ENCODE peak calls at places on chromosomes 16 and 17, in eight cellular contexts. One of them, this sample, is unnamed.

GRCh38 chr17:67466251-67466650 is 89.2 kb downstream of the PITPNC1 start:
- DNase-seq in neural progenitor cell: no peak
- DNase-seq in GM23248: no peak
- DNase-seq in mucosa of gallbladder: no peak
- DNase-seq in T-helper 9 cell: no peak
- DNase-seq in GM13976: no peak
- DNase-seq in activated naive CD8-positive, alpha-beta T cell treated with anti-CD3 and anti-CD28 coated beads for 36 hours: no peak
- DNase-seq in kidney: no peak
- DNase-seq in this sample: no peak

GRCh38 chr16:70254095-70254964 is 2.6 kb upstream of the EXOSC6 start:
- DNase-seq in GM23248: no peak
- DNase-seq in kidney: no peak
- DNase-seq in activated naive CD8-positive, alpha-beta T cell treated with anti-CD3 and anti-CD28 coated beads for 36 hours: no peak
- DNase-seq in T-helper 9 cell: no peak
- DNase-seq in GM13976: peak
- DNase-seq in neural progenitor cell: no peak
- DNase-seq in mucosa of gallbladder: no peak
- DNase-seq in this sample: no peak

GRCh38 chr16:23119570-23119969 is 29.7 kb downstream of the USP31 start:
- DNase-seq in kidney: no peak
- DNase-seq in mucosa of gallbladder: no peak
- DNase-seq in T-helper 9 cell: no peak
- DNase-seq in GM23248: peak
- DNase-seq in neural progenitor cell: no peak
- DNase-seq in GM13976: no peak
- DNase-seq in activated naive CD8-positive, alpha-beta T cell treated with anti-CD3 and anti-CD28 coated beads for 36 hours: no peak
- DNase-seq in this sample: no peak

GRCh38 chr17:50129946-50130777 is at the start of gene SAMD14:
- DNase-seq in activated naive CD8-positive, alpha-beta T cell treated with anti-CD3 and anti-CD28 coated beads for 36 hours: peak
- DNase-seq in kidney: peak
- DNase-seq in T-helper 9 cell: peak
- DNase-seq in GM13976: peak
- DNase-seq in GM23248: peak
- DNase-seq in neural progenitor cell: peak
- DNase-seq in mucosa of gallbladder: no peak
- DNase-seq in this sample: peak

GRCh38 chr17:67079481-67079880 is 35.1 kb downstream of the CACNG1 start:
- DNase-seq in GM13976: no peak
- DNase-seq in T-helper 9 cell: no peak
- DNase-seq in activated naive CD8-positive, alpha-beta T cell treated with anti-CD3 and anti-CD28 coated beads for 36 hours: no peak
- DNase-seq in neural progenitor cell: no peak
- DNase-seq in kidney: no peak
- DNase-seq in mucosa of gallbladder: no peak
- DNase-seq in GM23248: no peak
- DNase-seq in this sample: no peak

GRCh38 chr17:18248300-18248731 is 10.2 kb downstream of the FLII start:
- DNase-seq in T-helper 9 cell: peak
- DNase-seq in mucosa of gallbladder: peak
- DNase-seq in neural progenitor cell: peak
- DNase-seq in activated naive CD8-positive, alpha-beta T cell treated with anti-CD3 and anti-CD28 coated beads for 36 hours: peak
- DNase-seq in GM13976: peak
- DNase-seq in GM23248: peak
- DNase-seq in kidney: no peak
- DNase-seq in this sample: peak

GRCh38 chr17:37710344-37710886 is 34.4 kb downstream of the HNF1B start:
- DNase-seq in activated naive CD8-positive, alpha-beta T cell treated with anti-CD3 and anti-CD28 coated beads for 36 hours: no peak
- DNase-seq in GM23248: peak
- DNase-seq in kidney: peak
- DNase-seq in neural progenitor cell: peak
- DNase-seq in GM13976: no peak
- DNase-seq in mucosa of gallbladder: peak
- DNase-seq in T-helper 9 cell: no peak
- DNase-seq in this sample: no peak

GRCh38 chr16:26981266-26981938 is 85.3 kb upstream of the C16orf82 start:
- DNase-seq in GM13976: no peak
- DNase-seq in T-helper 9 cell: no peak
- DNase-seq in neural progenitor cell: no peak
- DNase-seq in GM23248: peak
- DNase-seq in mucosa of gallbladder: no peak
- DNase-seq in kidney: no peak
- DNase-seq in activated naive CD8-positive, alpha-beta T cell treated with anti-CD3 and anti-CD28 coated beads for 36 hours: no peak
- DNase-seq in this sample: no peak

GRCh38 chr16:81600275-81600674 is 155.7 kb downstream of the CMIP start:
- DNase-seq in GM13976: no peak
- DNase-seq in neural progenitor cell: peak
- DNase-seq in kidney: peak
- DNase-seq in activated naive CD8-positive, alpha-beta T cell treated with anti-CD3 and anti-CD28 coated beads for 36 hours: no peak
- DNase-seq in mucosa of gallbladder: no peak
- DNase-seq in T-helper 9 cell: no peak
- DNase-seq in GM23248: peak
- DNase-seq in this sample: no peak

This sample was measured in adrenal gland.